ENCODE peak calls at places on chromosomes 5 and 9, in five cellular contexts. F, A, U, C and Y are unnamed samples.

GRCh38 chr9:127077658-127077975 is 44.8 kb downstream of the ANGPTL2 start:
- DNase-seq in F (peak; percentile 18), A (no peak), U (no peak), C (no peak), Y (no peak)

GRCh38 chr9:94002316-94003140 is 47.4 kb upstream of the BARX1 start:
- DNase-seq in F (peak; percentile 86), A (peak; percentile 50), U (no peak), C (peak; percentile 29), Y (no peak)

GRCh38 chr9:16417749-16418148 is 452.7 kb downstream of the BNC2 start:
- DNase-seq in F (no peak), A (peak; percentile 45), U (no peak), C (no peak), Y (no peak)

GRCh38 chr5:10656176-10656830 is 92.4 kb downstream of the ANKRD33B start:
- DNase-seq in F (no peak), A (peak; percentile 54), U (no peak), C (no peak), Y (no peak)

GRCh38 chr9:86602715-86603114 is 248.5 kb upstream of the TUT7 start:
- DNase-seq in F (no peak), A (no peak), U (no peak), C (no peak), Y (no peak)

GRCh38 chr9:121312169-121312568 is 44.2 kb downstream of the GSN start:
- DNase-seq in F (no peak), A (no peak), U (no peak), C (no peak), Y (peak; percentile 52)

GRCh38 chr9:34370970-34371880 is 5.5 kb downstream of the MYORG start:
- DNase-seq in F (no peak), A (no peak), U (no peak), C (no peak), Y (no peak)

GRCh38 chr9:71716138-71716909 is 52.0 kb downstream of the CEMIP2 start:
- DNase-seq in F (no peak), A (no peak), U (no peak), C (no peak), Y (no peak)

GRCh38 chr9:34592895-34593601 is 3.5 kb upstream of the CNTFR start:
- DNase-seq in F (peak; percentile 74), A (no peak), U (no peak), C (peak; percentile 45), Y (peak; percentile 91)

GRCh38 chr5:93303291-93303691 is 277.7 kb downstream of the NR2F1-AS1 start:
- DNase-seq in F (no peak), A (no peak), U (no peak), C (no peak), Y (no peak)

GRCh38 chr9:135419106-135419505 is 60.5 kb upstream of the PPP1R26 start:
- DNase-seq in F (no peak), A (no peak), U (no peak), C (no peak), Y (peak; percentile 14)

GRCh38 chr5:10286552-10287227 is 21.0 kb downstream of the CMBL start:
- DNase-seq in F (no peak), A (peak; percentile 43), U (no peak), C (no peak), Y (no peak)

GRCh38 chr5:13830536-13830935 is 114.0 kb downstream of the DNAH5 start:
- DNase-seq in F (no peak), A (no peak), U (no peak), C (no peak), Y (no peak)

GRCh38 chr9:95876595-95876994 is 1.1 kb downstream of the ERCC6L2 start:
- DNase-seq in F (no peak), A (peak; percentile 22), U (no peak), C (no peak), Y (no peak)

GRCh38 chr9:127919253-127919815 is 2.5 kb upstream of the ST6GALNAC4 start:
- DNase-seq in F (no peak), A (peak; percentile 99), U (no peak), C (peak; percentile 88), Y (peak; percentile 96)

GRCh38 chr5:3828761-3829160 is 233.1 kb downstream of the IRX1 start:
- DNase-seq in F (peak; percentile 23), A (no peak), U (no peak), C (no peak), Y (no peak)

GRCh38 chr9:109107402-109108240 is 12.1 kb downstream of the TMEM245 start:
- DNase-seq in F (no peak), A (peak; percentile 81), U (no peak), C (no peak), Y (no peak)
- H3K4me1 ChIP-seq in F (peaks cover 24% of the 10 kb centered on the region), A (peaks cover 6% of the 10 kb centered on the region), U (peaks cover 49% of the 10 kb centered on the region), C (no peaks in the 10 kb centered on the region), Y (peaks cover 44% of the 10 kb centered on the region)

GRCh38 chr9:31119882-31120481 is 1264.5 kb upstream of the ACO1 start:
- DNase-seq in F (peak; percentile 56), A (no peak), U (no peak), C (no peak), Y (no peak)
- TF ChIP-seq CTCF in F (peak; percentile 66), A (peak; percentile 40), U (peak; percentile 37), C (peak; percentile 38), Y (peak; percentile 13)

DNA sequence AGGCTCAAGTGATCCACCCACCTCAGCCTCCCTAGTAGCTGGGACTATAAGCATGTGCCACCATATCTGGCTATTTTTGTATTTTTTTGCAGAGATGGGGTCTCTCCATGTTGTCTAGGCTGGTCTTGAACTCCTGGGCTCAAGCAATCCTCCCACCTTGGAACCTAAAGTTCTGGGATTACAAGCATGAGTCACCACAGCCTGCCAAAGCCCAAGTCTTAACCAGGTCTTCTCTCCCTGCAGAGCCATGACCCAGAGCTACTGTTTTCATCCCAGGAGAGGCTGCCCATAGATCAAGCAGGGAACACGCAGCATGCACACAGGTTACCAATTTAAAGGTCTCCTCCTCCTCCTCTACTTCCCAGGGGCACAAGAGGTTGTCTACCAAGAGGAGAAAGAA is 29.7 kb downstream of the PCDHGC5 start:
- DNase-seq in F (no peak), A (no peak), U (no peak), C (no peak), Y (no peak)
- H3K4me1 ChIP-seq in F (peaks cover 9% of the 10 kb centered on the region), A (peaks cover 52% of the 10 kb centered on the region), U (peaks cover 36% of the 10 kb centered on the region), C (peaks cover 15% of the 10 kb centered on the region), Y (peaks cover 85% of the 10 kb centered on the region)

GRCh38 chr9:136645343-136645902 is 17.3 kb upstream of the EGFL7 start:
- DNase-seq in F (no peak), A (no peak), U (no peak), C (no peak), Y (peak; percentile 62)
- TF ChIP-seq CTCF in F (no peak), A (no peak), U (no peak), C (no peak), Y (no peak)

GRCh38 chr9:110128664-110129329 is 79.2 kb downstream of the C9orf152 start:
- DNase-seq in F (no peak), A (no peak), U (peak; percentile 44), C (no peak), Y (no peak)

GRCh38 chr9:110126986-110127864 is 80.7 kb downstream of the C9orf152 start:
- DNase-seq in F (peak; percentile 77), A (peak; percentile 89), U (no peak), C (peak; percentile 61), Y (no peak)

GRCh38 chr9:110125207-110125751 is 82.7 kb downstream of the C9orf152 start:
- DNase-seq in F (peak; percentile 88), A (peak; percentile 98), U (peak; percentile 32), C (peak; percentile 94), Y (peak; percentile 87)

GRCh38 chr9:110125763-110126351 is 82.1 kb downstream of the C9orf152 start:
- DNase-seq in F (no peak), A (peak; percentile 41), U (no peak), C (no peak), Y (no peak)

DNA sequence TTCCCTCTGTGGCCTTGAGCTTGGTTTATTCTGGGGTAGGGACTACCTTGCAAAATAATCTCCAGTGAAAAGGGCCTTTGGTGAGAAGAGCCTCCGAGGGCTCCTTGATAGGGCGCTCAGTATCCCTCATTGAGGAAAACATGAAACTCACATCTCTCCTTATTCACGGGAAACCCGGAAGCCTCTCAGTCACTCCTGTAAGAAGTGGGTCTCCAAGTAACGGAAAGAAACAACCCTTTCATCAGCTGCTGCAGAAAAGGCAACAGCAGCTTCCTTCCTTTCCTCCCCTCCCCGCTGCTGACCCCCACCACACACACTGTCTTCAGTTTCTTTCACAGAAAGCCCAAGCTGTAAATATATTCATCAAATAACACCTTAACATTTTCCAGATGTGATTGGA is 81.5 kb downstream of the C9orf152 start:
- DNase-seq in F (no peak), A (no peak), U (no peak), C (no peak), Y (no peak)
- H3K4me1 ChIP-seq in F (peaks cover 72% of the 10 kb centered on the region), A (peaks cover 57% of the 10 kb centered on the region), U (peaks cover 41% of the 10 kb centered on the region), C (peaks cover 5% of the 10 kb centered on the region), Y (peaks cover 90% of the 10 kb centered on the region)

GRCh38 chr5:146466521-146467349 is 19.6 kb downstream of the TCERG1 start:
- DNase-seq in F (peak; percentile 21), A (peak; percentile 37), U (no peak), C (no peak), Y (no peak)
- TF ChIP-seq CTCF in F (no peak), A (peak; percentile 58), U (no peak), C (peak; percentile 28), Y (no peak)